ENCODE peak calls at places on chromosomes 16 and 17, in four cellular contexts. D, G, E and J are unnamed samples.

GRCh38 chr16:66886346-66886745 is 6.0 kb downstream of the PDP2 start:
- DNase-seq in D (no peak), E (no peak), G (no peak), J (no peak)

GRCh38 chr16:81645303-81645702 is 133.8 kb upstream of the PLCG2 start:
- DNase-seq in G (peak; percentile 61), D (no peak), E (peak; percentile 97), J (peak; percentile 94)

GRCh38 chr16:87607871-87608270 is 5.6 kb downstream of the JPH3 start:
- DNase-seq in E (no peak), D (no peak), G (no peak), J (no peak)

GRCh38 chr16:87844809-87845208 is 24.5 kb downstream of the SLC7A5 start:
- DNase-seq in G (no peak), D (no peak), E (no peak), J (no peak)

GRCh38 chr16:50427107-50427506 is 58.3 kb upstream of the BRD7 start:
- DNase-seq in G (no peak), D (no peak), E (no peak), J (no peak)

GRCh38 chr16:70470927-70471341 is 16.5 kb downstream of the FCSK start:
- DNase-seq in G (peak; percentile 54), D (no peak), E (peak; percentile 15), J (peak; percentile 62)

GRCh38 chr17:9306086-9306485 is 269.5 kb downstream of the STX8 start:
- DNase-seq in G (no peak), D (no peak), E (no peak), J (no peak)

GRCh38 chr16:2484898-2485508 is 10.1 kb downstream of the TBC1D24 start:
- DNase-seq in E (no peak), D (no peak), G (no peak), J (no peak)

GRCh38 chr17:78129385-78130079 is 977 bp upstream of the TMC6 start:
- DNase-seq in E (no peak), D (no peak), G (no peak), J (no peak)

GRCh38 chr17:10631048-10631700 is 25.9 kb downstream of the MYH3 start:
- DNase-seq in D (no peak), G (peak; percentile 56), E (peak; percentile 25), J (peak; percentile 45)

GRCh38 chr17:39676198-39676819 is 8.1 kb downstream of the PNMT start:
- DNase-seq in G (no peak), E (no peak), D (no peak), J (no peak)

GRCh38 chr17:58991718-58992331 is 114.9 kb downstream of the TRIM37 start:
- DNase-seq in E (peak; percentile 72), D (no peak), G (no peak), J (peak; percentile 96)

GRCh38 chr17:36072431-36073121 is 8.5 kb downstream of the CCL18 start:
- DNase-seq in G (peak; percentile 80), D (no peak), E (peak; percentile 17), J (peak; percentile 50)

GRCh38 chr16:52837251-52837650 is 215.4 kb downstream of the CHD9NB start:
- DNase-seq in E (no peak), G (no peak), D (no peak), J (no peak)

GRCh38 chr17:49371178-49371834 is 9.3 kb upstream of the ZNF652 start:
- DNase-seq in D (no peak), E (no peak), G (no peak), J (no peak)

GRCh38 chr17:1182831-1183578 is 3.2 kb upstream of the ABR start:
- DNase-seq in D (no peak), E (peak; percentile 41), G (no peak), J (peak; percentile 43)

GRCh38 chr16:55031481-55031880 is 100.8 kb downstream of the IRX5 start:
- DNase-seq in G (no peak), E (no peak), D (no peak), J (no peak)

GRCh38 chr17:41687828-41688640 is 651 bp upstream of the EIF1 start:
- DNase-seq in E (peak; percentile 89), D (no peak), G (peak; percentile 76), J (peak; percentile 79)

GRCh38 chr17:7136266-7136877 is 21.8 kb upstream of the ASGR2 start:
- DNase-seq in D (no peak), G (peak; percentile 85), E (peak; percentile 12), J (peak; percentile 71)

GRCh38 chr17:73933871-73934270 is 269.6 kb upstream of the RPL38 start:
- DNase-seq in G (no peak), D (no peak), E (no peak), J (peak; percentile 24)